ENCODE peak calls at places on chromosome 1, in nine cellular contexts. V, T, B, H, X, P, I, N and D are unnamed samples.

GRCh38 chr1:53401815-53402745 is 57.1 kb upstream of the DMRTB1 start:
- DNase-seq in V (no peak), N (no peak), X (no peak), I (no peak), P (no peak), B (no peak), H (no peak), T (no peak), D (no peak)

GRCh38 chr1:47643506-47644215 is 205.8 kb downstream of the FOXD2 start:
- DNase-seq in B (no peak), H (no peak), P (no peak), T (no peak), N (no peak), I (no peak), X (no peak), V (no peak), D (no peak)

GRCh38 chr1:224623310-224623714 is 7.2 kb downstream of the CNIH3 start:
- DNase-seq in T (no peak), B (no peak), V (peak; percentile 30), H (no peak), N (no peak), P (no peak), X (peak; percentile 74), I (peak; percentile 43), D (no peak)

GRCh38 chr1:221097479-221098281 is 218.4 kb downstream of the HLX start:
- DNase-seq in I (no peak), H (no peak), N (no peak), X (peak; percentile 66), T (no peak), P (no peak), V (no peak), B (no peak), D (no peak)

GRCh38 chr1:58812468-58812867 is 28.6 kb upstream of the JUN start:
- DNase-seq in X (peak; percentile 13), I (no peak), N (no peak), B (no peak), P (no peak), T (no peak), H (no peak), V (no peak), D (no peak)

GRCh38 chr1:39507230-39507928 is 15.9 kb downstream of the BMP8A start:
- DNase-seq in B (no peak), N (no peak), X (no peak), T (no peak), H (no peak), P (no peak), I (peak; percentile 54), V (no peak), D (no peak)

GRCh38 chr1:67489643-67490042 is 59.4 kb upstream of the SERBP1 start:
- DNase-seq in I (peak; percentile 20), X (peak; percentile 25), N (no peak), T (no peak), V (no peak), P (no peak), B (no peak), H (no peak), D (no peak)

GRCh38 chr1:85297855-85298629 is 21.6 kb upstream of the BCL10 start:
- DNase-seq in B (no peak), N (peak; percentile 64), P (peak; percentile 48), I (no peak), T (no peak), H (peak; percentile 37), X (peak; percentile 99), V (peak; percentile 79), D (peak; percentile 18)

GRCh38 chr1:108955881-108956280 is 7.4 kb downstream of the CLCC1 start:
- DNase-seq in T (no peak), V (no peak), I (no peak), B (no peak), N (no peak), P (no peak), X (no peak), H (no peak), D (no peak)

GRCh38 chr1:160821627-160822026 is 25.7 kb downstream of the LY9 start:
- DNase-seq in N (no peak), P (no peak), X (no peak), H (no peak), T (no peak), V (no peak), I (no peak), B (no peak), D (no peak)

GRCh38 chr1:43573066-43573799 is 42.5 kb downstream of the PTPRF start:
- DNase-seq in P (peak; percentile 76), T (peak; percentile 55), X (no peak), V (no peak), B (no peak), N (no peak), H (no peak), I (no peak), D (peak; percentile 74)

GRCh38 chr1:110111081-110111480 is 1.2 kb upstream of the UBL4B start:
- DNase-seq in P (no peak), X (no peak), V (no peak), H (no peak), N (no peak), T (no peak), I (no peak), B (no peak), D (no peak)

GRCh38 chr1:151790940-151791651 is 796 bp upstream of the TDRKH start:
- DNase-seq in N (no peak), V (peak; percentile 28), I (peak; percentile 55), B (no peak), X (peak; percentile 40), T (no peak), P (no peak), H (peak; percentile 10), D (no peak)

GRCh38 chr1:41662061-41662655 is 177.7 kb upstream of the EDN2 start:
- DNase-seq in N (peak; percentile 69), V (peak; percentile 79), T (peak; percentile 83), P (peak; percentile 67), B (no peak), X (peak; percentile 66), I (peak; percentile 71), H (peak; percentile 60), D (peak; percentile 74)

GRCh38 chr1:205602118-205602517 is 29.7 kb downstream of the ELK4 start:
- DNase-seq in B (no peak), I (no peak), H (no peak), P (no peak), N (no peak), T (no peak), X (peak; percentile 88), V (no peak), D (no peak)

GRCh38 chr1:96259399-96259798 is 462.2 kb upstream of the PTBP2 start:
- DNase-seq in P (no peak), N (no peak), I (no peak), V (no peak), H (no peak), B (no peak), X (no peak), T (no peak), D (no peak)

GRCh38 chr1:93601686-93602085 is 80.0 kb downstream of the BCAR3 start:
- DNase-seq in I (no peak), T (no peak), X (no peak), B (no peak), N (no peak), V (no peak), P (no peak), H (no peak), D (no peak)

GRCh38 chr1:63779338-63779819 is 5.6 kb downstream of the ROR1 start:
- DNase-seq in B (no peak), P (no peak), T (no peak), X (no peak), V (no peak), I (no peak), H (no peak), N (no peak), D (no peak)

GRCh38 chr1:215482079-215482478 is 85.0 kb upstream of the KCTD3 start:
- DNase-seq in I (no peak), V (no peak), H (no peak), X (no peak), N (no peak), T (no peak), B (no peak), P (no peak), D (no peak)

GRCh38 chr1:54278941-54279422 is 79.0 kb downstream of the MRPL37 start:
- DNase-seq in P (no peak), N (no peak), X (peak; percentile 77), V (no peak), B (no peak), T (no peak), I (no peak), H (no peak), D (no peak)